ENCODE peak calls at places on chromosomes 1 and 21, in seven cellular contexts. One of them, this sample, is unnamed.

GRCh38 chr21:43744725-43745124 is 25.8 kb downstream of the PDXK start:
- DNase-seq in HL-60: no peak
- DNase-seq in heart left ventricle: no peak
- DNase-seq in CD4-positive, alpha-beta T cell: no peak
- DNase-seq in A549: no peak
- DNase-seq in natural killer cell: no peak
- DNase-seq in sigmoid colon: no peak
- DNase-seq in this sample: no peak

GRCh38 chr21:44974676-44975075 is 34.8 kb downstream of the SLX9 start:
- DNase-seq in heart left ventricle: no peak
- DNase-seq in sigmoid colon: no peak
- DNase-seq in CD4-positive, alpha-beta T cell: no peak
- DNase-seq in A549: no peak
- DNase-seq in HL-60: no peak
- DNase-seq in natural killer cell: no peak
- DNase-seq in this sample: no peak

GRCh38 chr1:156860639-156861423 is at the start of gene NTRK1:
- DNase-seq in HL-60: peak; percentile 19
- DNase-seq in natural killer cell: peak; percentile 25
- DNase-seq in CD4-positive, alpha-beta T cell: peak; percentile 16
- DNase-seq in sigmoid colon: no peak
- DNase-seq in A549: peak; percentile 21
- DNase-seq in heart left ventricle: peak; percentile 25
- DNase-seq in this sample: no peak

GRCh38 chr21:36082140-36082742 is 12.4 kb downstream of the CBR1 start:
- DNase-seq in HL-60: no peak
- DNase-seq in natural killer cell: no peak
- DNase-seq in sigmoid colon: no peak
- DNase-seq in A549: no peak
- DNase-seq in CD4-positive, alpha-beta T cell: no peak
- DNase-seq in heart left ventricle: no peak
- DNase-seq in this sample: no peak

GRCh38 chr1:115062542-115063004 is 26.7 kb downstream of the TSPAN2 start:
- DNase-seq in HL-60: peak; percentile 96
- DNase-seq in heart left ventricle: peak; percentile 44
- DNase-seq in sigmoid colon: no peak
- DNase-seq in CD4-positive, alpha-beta T cell: peak; percentile 90
- DNase-seq in natural killer cell: peak; percentile 87
- DNase-seq in A549: no peak
- DNase-seq in this sample: peak; percentile 58

GRCh38 chr1:56375184-56375837 is 204.1 kb downstream of the PLPP3 start:
- DNase-seq in sigmoid colon: no peak
- DNase-seq in A549: peak; percentile 9
- DNase-seq in heart left ventricle: no peak
- DNase-seq in HL-60: no peak
- DNase-seq in natural killer cell: no peak
- DNase-seq in CD4-positive, alpha-beta T cell: no peak
- DNase-seq in this sample: no peak

GRCh38 chr1:202156590-202156989 is 3.8 kb downstream of the PTPN7 start:
- DNase-seq in A549: no peak
- DNase-seq in heart left ventricle: no peak
- DNase-seq in HL-60: no peak
- DNase-seq in sigmoid colon: no peak
- DNase-seq in CD4-positive, alpha-beta T cell: no peak
- DNase-seq in natural killer cell: no peak
- DNase-seq in this sample: no peak

GRCh38 chr1:208219659-208220282 is 24.4 kb downstream of the PLXNA2 start:
- DNase-seq in heart left ventricle: peak; percentile 87
- DNase-seq in A549: no peak
- DNase-seq in natural killer cell: no peak
- DNase-seq in CD4-positive, alpha-beta T cell: no peak
- DNase-seq in sigmoid colon: peak; percentile 84
- DNase-seq in HL-60: peak; percentile 27
- DNase-seq in this sample: no peak

GRCh38 chr21:43194303-43195130 is 25.7 kb downstream of the CRYAA start:
- DNase-seq in CD4-positive, alpha-beta T cell: no peak
- DNase-seq in natural killer cell: no peak
- DNase-seq in heart left ventricle: peak; percentile 7
- DNase-seq in HL-60: no peak
- DNase-seq in sigmoid colon: peak; percentile 50
- DNase-seq in A549: no peak
- DNase-seq in this sample: peak; percentile 44

GRCh38 chr1:27137544-27138075 is 17.3 kb downstream of the SLC9A1 start:
- DNase-seq in HL-60: peak; percentile 44
- DNase-seq in natural killer cell: peak; percentile 33
- DNase-seq in A549: no peak
- DNase-seq in CD4-positive, alpha-beta T cell: no peak
- DNase-seq in heart left ventricle: peak; percentile 68
- DNase-seq in sigmoid colon: no peak
- DNase-seq in this sample: peak; percentile 84

GRCh38 chr1:166671627-166672026 is 167.6 kb upstream of the POGK start:
- DNase-seq in CD4-positive, alpha-beta T cell: no peak
- DNase-seq in HL-60: no peak
- DNase-seq in A549: no peak
- DNase-seq in heart left ventricle: no peak
- DNase-seq in sigmoid colon: no peak
- DNase-seq in natural killer cell: no peak
- DNase-seq in this sample: no peak

GRCh38 chr1:155083865-155084721 is 5.5 kb downstream of the EFNA3 start:
- DNase-seq in natural killer cell: no peak
- DNase-seq in CD4-positive, alpha-beta T cell: no peak
- DNase-seq in heart left ventricle: no peak
- DNase-seq in A549: peak; percentile 74
- DNase-seq in HL-60: peak; percentile 61
- DNase-seq in sigmoid colon: no peak
- DNase-seq in this sample: no peak

GRCh38 chr1:13908128-13908527 is 208.1 kb downstream of the PRDM2 start:
- DNase-seq in heart left ventricle: no peak
- DNase-seq in sigmoid colon: no peak
- DNase-seq in A549: no peak
- DNase-seq in CD4-positive, alpha-beta T cell: no peak
- DNase-seq in natural killer cell: no peak
- DNase-seq in HL-60: no peak
- DNase-seq in this sample: no peak

GRCh38 chr1:11703357-11704225 is 12.1 kb downstream of the DRAXIN start:
- DNase-seq in HL-60: no peak
- DNase-seq in A549: no peak
- DNase-seq in sigmoid colon: no peak
- DNase-seq in CD4-positive, alpha-beta T cell: no peak
- DNase-seq in heart left ventricle: no peak
- DNase-seq in natural killer cell: no peak
- DNase-seq in this sample: no peak

GRCh38 chr1:11700655-11701467 is 9.4 kb downstream of the DRAXIN start:
- DNase-seq in natural killer cell: no peak
- DNase-seq in sigmoid colon: no peak
- DNase-seq in A549: no peak
- DNase-seq in heart left ventricle: no peak
- DNase-seq in HL-60: no peak
- DNase-seq in CD4-positive, alpha-beta T cell: no peak
- DNase-seq in this sample: no peak

GRCh38 chr1:11701981-11702803 is 10.7 kb downstream of the DRAXIN start:
- DNase-seq in CD4-positive, alpha-beta T cell: no peak
- DNase-seq in HL-60: no peak
- DNase-seq in sigmoid colon: no peak
- DNase-seq in heart left ventricle: no peak
- DNase-seq in A549: no peak
- DNase-seq in natural killer cell: no peak
- DNase-seq in this sample: no peak

GRCh38 chr1:11704226-11704619 is 12.7 kb downstream of the DRAXIN start:
- DNase-seq in CD4-positive, alpha-beta T cell: no peak
- DNase-seq in A549: no peak
- DNase-seq in natural killer cell: no peak
- DNase-seq in heart left ventricle: no peak
- DNase-seq in sigmoid colon: no peak
- DNase-seq in HL-60: no peak
- DNase-seq in this sample: no peak

DNA sequence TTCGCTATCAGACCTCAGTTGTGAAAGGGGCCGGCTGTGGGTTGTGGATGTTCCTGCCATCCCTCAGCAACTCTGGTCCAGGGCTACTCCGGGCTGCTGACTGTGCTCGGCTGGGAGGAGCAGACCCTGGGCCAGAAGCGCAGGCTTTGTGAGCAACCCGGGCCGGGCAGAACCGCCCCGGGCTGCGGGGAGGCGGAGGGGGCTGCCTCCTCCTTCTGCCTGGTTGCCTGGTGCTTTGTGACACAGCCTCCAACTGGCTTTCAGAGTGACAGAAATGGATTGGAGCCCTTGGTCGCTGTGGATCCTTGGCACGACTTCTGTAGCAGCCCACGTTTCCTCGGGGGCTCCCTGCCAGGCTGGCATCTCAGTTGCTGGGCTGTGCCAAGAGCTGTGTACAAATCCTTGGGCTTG is 10.0 kb downstream of the DRAXIN start:
- DNase-seq in natural killer cell: no peak
- DNase-seq in A549: no peak
- DNase-seq in sigmoid colon: no peak
- DNase-seq in HL-60: no peak
- DNase-seq in heart left ventricle: no peak
- DNase-seq in CD4-positive, alpha-beta T cell: no peak
- DNase-seq in this sample: no peak
- TF ChIP-seq CTCF in natural killer cell: no peak
- TF ChIP-seq CTCF in A549: no peak
- TF ChIP-seq CTCF in sigmoid colon: no peak
- TF ChIP-seq CTCF in HL-60: no peak
- TF ChIP-seq CTCF in heart left ventricle: no peak
- TF ChIP-seq CTCF in CD4-positive, alpha-beta T cell: no peak
- TF ChIP-seq CTCF in this sample: no peak

GRCh38 chr1:229268505-229268904 is 2.4 kb upstream of the RAB4A start:
- DNase-seq in natural killer cell: no peak
- DNase-seq in HL-60: no peak
- DNase-seq in heart left ventricle: no peak
- DNase-seq in sigmoid colon: no peak
- DNase-seq in A549: no peak
- DNase-seq in CD4-positive, alpha-beta T cell: no peak
- DNase-seq in this sample: no peak

GRCh38 chr1:229272164-229273158 is 1.6 kb downstream of the RAB4A start:
- DNase-seq in CD4-positive, alpha-beta T cell: no peak
- DNase-seq in HL-60: peak; percentile 81
- DNase-seq in sigmoid colon: no peak
- DNase-seq in natural killer cell: no peak
- DNase-seq in heart left ventricle: no peak
- DNase-seq in A549: no peak
- DNase-seq in this sample: no peak

GRCh38 chr1:229270547-229271447 is at the start of gene RAB4A:
- DNase-seq in natural killer cell: peak; percentile 83
- DNase-seq in heart left ventricle: peak; percentile 89
- DNase-seq in HL-60: peak; percentile 79
- DNase-seq in sigmoid colon: peak; percentile 92
- DNase-seq in A549: peak; percentile 93
- DNase-seq in CD4-positive, alpha-beta T cell: peak; percentile 48
- DNase-seq in this sample: peak; percentile 83

GRCh38 chr1:229273507-229274232 is 2.8 kb downstream of the RAB4A start:
- DNase-seq in sigmoid colon: no peak
- DNase-seq in HL-60: no peak
- DNase-seq in CD4-positive, alpha-beta T cell: no peak
- DNase-seq in A549: peak; percentile 61
- DNase-seq in natural killer cell: no peak
- DNase-seq in heart left ventricle: no peak
- DNase-seq in this sample: no peak

DNA sequence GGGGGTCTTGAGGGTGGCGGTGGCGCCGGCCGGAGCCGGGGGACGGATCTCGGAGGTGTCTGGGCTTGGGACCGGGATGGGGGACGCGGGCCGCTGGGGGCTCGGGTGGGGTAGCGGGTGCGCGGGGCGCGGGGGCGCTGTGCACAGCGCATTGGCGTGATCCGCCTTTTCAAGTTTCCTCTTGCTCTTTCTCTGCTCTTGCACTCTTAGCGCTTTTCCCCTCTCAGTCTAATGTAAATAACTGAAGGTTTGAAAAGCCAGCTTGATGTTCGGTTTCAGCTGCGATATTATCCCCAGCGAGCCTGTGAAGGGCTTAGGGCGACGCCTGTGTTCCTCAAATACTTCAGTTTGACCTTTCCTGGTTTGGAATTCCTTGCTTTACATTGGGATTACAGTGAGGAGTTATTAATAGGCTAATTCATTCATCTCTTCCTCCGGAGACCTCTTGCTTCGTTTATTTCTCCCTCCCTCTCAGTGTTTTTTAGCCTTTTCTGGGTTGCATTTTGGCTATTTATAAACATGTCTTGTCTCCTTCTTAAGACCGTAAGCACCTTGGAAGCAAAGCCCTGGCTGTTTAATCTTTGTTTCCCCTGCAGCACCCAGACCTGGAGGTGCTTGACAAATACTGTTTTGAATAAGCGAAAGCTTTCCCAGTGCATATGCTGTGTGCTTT is 673 bp downstream of the RAB4A start:
- DNase-seq in heart left ventricle: peak; percentile 45
- DNase-seq in natural killer cell: no peak
- DNase-seq in HL-60: peak; percentile 25
- DNase-seq in CD4-positive, alpha-beta T cell: no peak
- DNase-seq in A549: peak; percentile 31
- DNase-seq in sigmoid colon: no peak
- DNase-seq in this sample: no peak
- TF ChIP-seq CTCF in heart left ventricle: no peak
- TF ChIP-seq CTCF in natural killer cell: no peak
- TF ChIP-seq CTCF in HL-60: no peak
- TF ChIP-seq CTCF in CD4-positive, alpha-beta T cell: peak; percentile 16
- TF ChIP-seq CTCF in A549: peak; percentile 48
- TF ChIP-seq CTCF in sigmoid colon: no peak
- TF ChIP-seq CTCF in this sample: no peak

DNA sequence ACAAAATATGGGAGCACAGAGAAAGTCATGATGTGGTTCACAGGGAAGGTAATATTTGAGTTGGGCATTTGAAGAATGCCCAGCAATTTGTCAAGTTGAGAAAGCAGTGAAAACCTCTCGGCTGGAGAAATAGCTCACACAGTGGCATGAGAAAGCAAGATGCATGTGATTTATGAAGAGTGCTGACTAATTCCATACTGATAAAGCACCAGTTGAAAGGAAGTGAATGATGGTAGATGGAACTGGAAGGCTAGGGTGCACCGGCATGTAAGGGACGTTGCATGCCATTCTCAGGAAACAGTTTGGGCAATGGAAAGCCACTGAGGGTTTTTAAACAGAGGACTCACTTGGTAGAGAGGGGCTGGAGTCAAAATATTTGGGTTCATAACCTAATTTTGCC is 53.5 kb upstream of the MTF2 start:
- DNase-seq in A549: no peak
- DNase-seq in CD4-positive, alpha-beta T cell: no peak
- DNase-seq in natural killer cell: no peak
- DNase-seq in sigmoid colon: no peak
- DNase-seq in heart left ventricle: no peak
- DNase-seq in HL-60: no peak
- DNase-seq in this sample: no peak
- TF ChIP-seq CTCF in A549: no peak
- TF ChIP-seq CTCF in CD4-positive, alpha-beta T cell: no peak
- TF ChIP-seq CTCF in natural killer cell: no peak
- TF ChIP-seq CTCF in sigmoid colon: no peak
- TF ChIP-seq CTCF in heart left ventricle: no peak
- TF ChIP-seq CTCF in HL-60: no peak
- TF ChIP-seq CTCF in this sample: no peak

DNA sequence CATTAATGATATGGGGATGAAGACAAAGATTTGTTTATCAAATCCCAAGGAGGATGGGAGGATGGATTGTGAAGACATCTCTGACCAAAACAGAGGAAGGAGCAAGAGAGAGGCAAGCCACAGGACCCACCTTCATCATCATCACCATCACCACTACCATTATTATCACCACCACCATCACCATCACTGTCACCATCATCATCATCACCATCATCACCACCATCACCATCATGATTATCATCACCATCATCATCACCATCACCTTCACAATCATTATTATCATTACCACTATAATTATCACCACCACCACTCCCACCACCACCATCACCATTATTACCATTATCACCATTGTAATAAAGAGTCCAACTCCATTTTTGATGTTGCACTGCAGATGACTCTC is 482.5 kb downstream of the PTPRU start:
- DNase-seq in CD4-positive, alpha-beta T cell: no peak
- DNase-seq in heart left ventricle: no peak
- DNase-seq in sigmoid colon: no peak
- DNase-seq in A549: no peak
- DNase-seq in natural killer cell: no peak
- DNase-seq in HL-60: no peak
- DNase-seq in this sample: no peak
- TF ChIP-seq CTCF in CD4-positive, alpha-beta T cell: no peak
- TF ChIP-seq CTCF in heart left ventricle: no peak
- TF ChIP-seq CTCF in sigmoid colon: no peak
- TF ChIP-seq CTCF in A549: no peak
- TF ChIP-seq CTCF in natural killer cell: no peak
- TF ChIP-seq CTCF in HL-60: no peak
- TF ChIP-seq CTCF in this sample: no peak

This sample was measured in CD14-positive monocyte.